ENCODE peak calls at places on chromosomes 3 and 15, in seven cellular contexts. One of them, this sample, is unnamed.

GRCh38 chr3:13852638-13853009 is 27.2 kb downstream of the WNT7A start:
- DNase-seq in mammary epithelial cell: peak
- DNase-seq in AG04450: no peak
- DNase-seq in AG09309: no peak
- DNase-seq in lower lobe of right lung: peak
- DNase-seq in ovary: no peak
- DNase-seq in foreskin fibroblast: no peak
- DNase-seq in this sample: no peak

GRCh38 chr3:35727179-35727578 is 87.9 kb downstream of the ARPP21 start:
- DNase-seq in lower lobe of right lung: no peak
- DNase-seq in foreskin fibroblast: no peak
- DNase-seq in AG09309: no peak
- DNase-seq in mammary epithelial cell: no peak
- DNase-seq in AG04450: no peak
- DNase-seq in ovary: no peak
- DNase-seq in this sample: no peak

GRCh38 chr3:95048564-95048963 is 985.7 kb downstream of the NSUN3 start:
- DNase-seq in lower lobe of right lung: no peak
- DNase-seq in AG04450: no peak
- DNase-seq in ovary: no peak
- DNase-seq in foreskin fibroblast: no peak
- DNase-seq in AG09309: no peak
- DNase-seq in mammary epithelial cell: no peak
- DNase-seq in this sample: no peak

GRCh38 chr15:28456476-28457395 is 76.0 kb downstream of the GOLGA8G start:
- DNase-seq in mammary epithelial cell: no peak
- DNase-seq in AG09309: no peak
- DNase-seq in AG04450: no peak
- DNase-seq in lower lobe of right lung: peak
- DNase-seq in foreskin fibroblast: no peak
- DNase-seq in ovary: no peak
- DNase-seq in this sample: no peak

GRCh38 chr3:151581046-151581445 is 120.2 kb upstream of the IGSF10 start:
- DNase-seq in foreskin fibroblast: no peak
- DNase-seq in lower lobe of right lung: no peak
- DNase-seq in AG04450: no peak
- DNase-seq in ovary: no peak
- DNase-seq in AG09309: peak
- DNase-seq in mammary epithelial cell: no peak
- DNase-seq in this sample: no peak

GRCh38 chr3:31532587-31533168 is at the start of gene STT3B:
- DNase-seq in foreskin fibroblast: peak
- DNase-seq in AG04450: peak
- DNase-seq in lower lobe of right lung: peak
- DNase-seq in mammary epithelial cell: peak
- DNase-seq in ovary: peak
- DNase-seq in AG09309: peak
- DNase-seq in this sample: peak

GRCh38 chr15:73851679-73852078 is 21.7 kb upstream of the TBC1D21 start:
- DNase-seq in AG09309: no peak
- DNase-seq in ovary: peak
- DNase-seq in mammary epithelial cell: peak
- DNase-seq in foreskin fibroblast: peak
- DNase-seq in lower lobe of right lung: no peak
- DNase-seq in AG04450: peak
- DNase-seq in this sample: peak

GRCh38 chr3:123390865-123391613 is 57.9 kb downstream of the ADCY5 start:
- DNase-seq in mammary epithelial cell: no peak
- DNase-seq in foreskin fibroblast: peak
- DNase-seq in AG09309: peak
- DNase-seq in ovary: peak
- DNase-seq in AG04450: no peak
- DNase-seq in lower lobe of right lung: no peak
- DNase-seq in this sample: no peak

GRCh38 chr15:79370716-79371115 is 59.8 kb downstream of the TMED3 start:
- DNase-seq in AG09309: peak
- DNase-seq in ovary: no peak
- DNase-seq in lower lobe of right lung: no peak
- DNase-seq in foreskin fibroblast: no peak
- DNase-seq in mammary epithelial cell: no peak
- DNase-seq in AG04450: no peak
- DNase-seq in this sample: peak

GRCh38 chr15:45021331-45021730 is 1.7 kb upstream of the SORD start:
- DNase-seq in lower lobe of right lung: no peak
- DNase-seq in ovary: no peak
- DNase-seq in foreskin fibroblast: peak
- DNase-seq in AG09309: no peak
- DNase-seq in AG04450: no peak
- DNase-seq in mammary epithelial cell: no peak
- DNase-seq in this sample: peak

GRCh38 chr3:123660276-123660675 is 75.4 kb upstream of the HACD2 start:
- DNase-seq in mammary epithelial cell: no peak
- DNase-seq in AG04450: no peak
- DNase-seq in lower lobe of right lung: no peak
- DNase-seq in AG09309: no peak
- DNase-seq in foreskin fibroblast: no peak
- DNase-seq in ovary: no peak
- DNase-seq in this sample: no peak

GRCh38 chr15:58465866-58466517 is 34.2 kb downstream of the LIPC start:
- DNase-seq in AG04450: no peak
- DNase-seq in ovary: no peak
- DNase-seq in mammary epithelial cell: peak
- DNase-seq in foreskin fibroblast: peak
- DNase-seq in lower lobe of right lung: no peak
- DNase-seq in AG09309: no peak
- DNase-seq in this sample: peak

GRCh38 chr3:194259982-194260856 is 90.9 kb downstream of the CPN2 start:
- DNase-seq in mammary epithelial cell: no peak
- DNase-seq in foreskin fibroblast: no peak
- DNase-seq in lower lobe of right lung: no peak
- DNase-seq in AG09309: peak
- DNase-seq in AG04450: no peak
- DNase-seq in ovary: no peak
- DNase-seq in this sample: peak

GRCh38 chr3:66115858-66116654 is 77.3 kb upstream of the MAGI1 start:
- DNase-seq in AG09309: peak
- DNase-seq in lower lobe of right lung: no peak
- DNase-seq in AG04450: peak
- DNase-seq in ovary: no peak
- DNase-seq in foreskin fibroblast: peak
- DNase-seq in mammary epithelial cell: peak
- DNase-seq in this sample: peak

GRCh38 chr3:94184781-94185180 is 121.9 kb downstream of the NSUN3 start:
- DNase-seq in ovary: no peak
- DNase-seq in foreskin fibroblast: no peak
- DNase-seq in AG04450: no peak
- DNase-seq in lower lobe of right lung: no peak
- DNase-seq in AG09309: no peak
- DNase-seq in mammary epithelial cell: peak
- DNase-seq in this sample: peak

GRCh38 chr15:96047255-96047931 is 283.1 kb upstream of the NR2F2 start:
- DNase-seq in AG09309: peak
- DNase-seq in foreskin fibroblast: peak
- DNase-seq in ovary: no peak
- DNase-seq in mammary epithelial cell: peak
- DNase-seq in lower lobe of right lung: no peak
- DNase-seq in AG04450: peak
- DNase-seq in this sample: peak

GRCh38 chr3:149239357-149239936 is 17.8 kb upstream of the CP start:
- DNase-seq in ovary: no peak
- DNase-seq in AG04450: no peak
- DNase-seq in mammary epithelial cell: no peak
- DNase-seq in AG09309: no peak
- DNase-seq in foreskin fibroblast: no peak
- DNase-seq in lower lobe of right lung: no peak
- DNase-seq in this sample: no peak

GRCh38 chr15:92392966-92393286 is 755 bp upstream of the ST8SIA2 start:
- DNase-seq in lower lobe of right lung: no peak
- DNase-seq in ovary: no peak
- DNase-seq in mammary epithelial cell: no peak
- DNase-seq in AG09309: no peak
- DNase-seq in AG04450: no peak
- DNase-seq in foreskin fibroblast: no peak
- DNase-seq in this sample: no peak
- H3K4me3 ChIP-seq in lower lobe of right lung: peak
- H3K4me3 ChIP-seq in ovary: no peak
- H3K4me3 ChIP-seq in mammary epithelial cell: no peak
- H3K4me3 ChIP-seq in AG09309: no peak
- H3K4me3 ChIP-seq in AG04450: no peak
- H3K4me3 ChIP-seq in foreskin fibroblast: no peak
- H3K4me3 ChIP-seq in this sample: no peak

GRCh38 chr3:36944012-36944640 is 728 bp downstream of the TRANK1 start:
- DNase-seq in foreskin fibroblast: peak
- DNase-seq in AG09309: no peak
- DNase-seq in ovary: peak
- DNase-seq in lower lobe of right lung: peak
- DNase-seq in mammary epithelial cell: peak
- DNase-seq in AG04450: no peak
- DNase-seq in this sample: peak
- TF ChIP-seq CTCF in foreskin fibroblast: no peak
- TF ChIP-seq CTCF in AG09309: peak
- TF ChIP-seq CTCF in ovary: no peak
- TF ChIP-seq CTCF in lower lobe of right lung: peak
- TF ChIP-seq CTCF in mammary epithelial cell: no peak
- TF ChIP-seq CTCF in AG04450: peak
- TF ChIP-seq CTCF in this sample: no peak

GRCh38 chr3:8767667-8768363 is 1.6 kb downstream of the OXTR start:
- DNase-seq in ovary: no peak
- DNase-seq in lower lobe of right lung: no peak
- DNase-seq in AG04450: no peak
- DNase-seq in mammary epithelial cell: peak
- DNase-seq in foreskin fibroblast: peak
- DNase-seq in AG09309: no peak
- DNase-seq in this sample: no peak
- H3K4me3 ChIP-seq in ovary: no peak
- H3K4me3 ChIP-seq in lower lobe of right lung: peak
- H3K4me3 ChIP-seq in AG04450: peak
- H3K4me3 ChIP-seq in mammary epithelial cell: no peak
- H3K4me3 ChIP-seq in foreskin fibroblast: peak
- H3K4me3 ChIP-seq in AG09309: peak
- H3K4me3 ChIP-seq in this sample: peak

DNA sequence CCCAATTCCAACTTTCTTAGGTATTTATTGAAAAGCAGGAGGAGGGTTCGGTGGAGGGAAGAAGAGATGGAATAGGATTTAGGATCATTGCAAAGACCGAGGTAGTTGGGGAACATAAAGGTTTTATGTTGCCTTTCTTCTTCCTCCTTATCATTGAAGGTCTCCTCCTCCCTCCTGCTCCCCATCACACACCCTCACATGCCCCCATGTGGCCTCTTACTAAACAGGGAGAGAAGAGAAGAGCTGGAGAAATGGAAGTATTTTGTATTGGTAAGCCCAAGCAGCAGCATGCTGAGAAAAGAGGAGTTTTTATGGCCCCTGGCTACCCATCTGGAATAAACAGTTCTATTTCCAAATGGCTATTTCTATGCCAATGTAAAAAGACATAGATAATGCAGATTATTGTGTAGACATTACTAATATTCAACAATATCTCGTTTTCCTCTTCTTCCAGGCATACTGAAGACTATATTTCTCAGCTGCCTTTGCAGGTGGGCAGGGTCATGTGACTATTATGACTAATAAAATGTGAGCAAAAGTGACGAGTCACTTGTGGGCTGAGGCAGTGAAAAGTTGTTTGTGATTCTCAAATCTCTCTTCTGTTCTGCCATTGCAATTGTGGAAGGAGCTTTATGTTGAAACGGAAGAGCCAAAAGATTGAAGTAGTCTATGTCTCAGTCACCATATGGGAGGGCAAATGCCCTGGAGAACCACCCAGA is 5.2 kb upstream of the GPR176 start:
- DNase-seq in foreskin fibroblast: peak
- DNase-seq in AG09309: no peak
- DNase-seq in AG04450: no peak
- DNase-seq in lower lobe of right lung: no peak
- DNase-seq in mammary epithelial cell: peak
- DNase-seq in ovary: no peak
- DNase-seq in this sample: peak
- TF ChIP-seq CTCF in foreskin fibroblast: no peak
- TF ChIP-seq CTCF in AG09309: no peak
- TF ChIP-seq CTCF in AG04450: peak
- TF ChIP-seq CTCF in lower lobe of right lung: no peak
- TF ChIP-seq CTCF in mammary epithelial cell: no peak
- TF ChIP-seq CTCF in ovary: no peak
- TF ChIP-seq CTCF in this sample: no peak

DNA sequence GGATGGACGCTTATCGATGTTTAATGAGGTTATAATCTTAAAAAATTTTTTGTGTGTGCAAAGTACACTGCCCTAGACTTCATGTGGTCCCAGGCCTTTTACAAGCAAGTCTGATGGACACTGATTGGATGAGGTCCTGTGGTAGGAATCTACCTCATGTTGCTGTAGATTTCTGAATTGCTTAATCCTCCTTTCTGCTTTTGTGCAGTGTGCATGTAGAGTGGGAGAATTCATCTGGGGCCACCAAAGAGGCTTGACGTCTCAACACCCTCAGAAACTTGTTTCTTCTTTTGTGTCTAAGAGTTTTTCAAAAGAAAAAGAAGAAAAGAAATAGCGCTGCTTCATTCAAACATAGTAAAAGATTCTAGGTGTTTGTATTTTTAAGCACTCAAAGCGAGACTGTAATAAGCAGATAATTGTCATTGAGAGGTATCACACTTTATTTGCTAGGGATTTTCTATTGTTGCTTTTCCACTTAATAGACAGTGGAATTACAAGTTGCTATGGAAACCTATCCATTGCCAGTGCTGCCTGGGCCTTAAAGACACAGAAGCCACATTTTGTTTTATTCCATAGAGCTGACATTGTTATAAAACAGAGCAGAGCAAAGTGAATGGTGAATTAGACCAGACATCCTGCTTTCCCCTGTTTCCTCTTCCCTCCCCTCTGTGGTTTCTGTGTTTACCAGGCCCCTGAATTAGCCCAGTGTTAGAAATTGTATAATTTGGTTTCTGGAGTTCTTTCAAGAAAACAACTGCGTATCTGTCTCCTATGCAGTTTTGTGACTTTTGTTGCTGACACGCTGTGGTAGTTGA is 46.4 kb downstream of the NR1D2 start:
- DNase-seq in lower lobe of right lung: no peak
- DNase-seq in mammary epithelial cell: no peak
- DNase-seq in ovary: no peak
- DNase-seq in foreskin fibroblast: peak
- DNase-seq in AG09309: no peak
- DNase-seq in AG04450: no peak
- DNase-seq in this sample: peak
- H3K4me3 ChIP-seq in lower lobe of right lung: no peak
- H3K4me3 ChIP-seq in mammary epithelial cell: no peak
- H3K4me3 ChIP-seq in ovary: no peak
- H3K4me3 ChIP-seq in foreskin fibroblast: no peak
- H3K4me3 ChIP-seq in AG09309: no peak
- H3K4me3 ChIP-seq in AG04450: no peak
- H3K4me3 ChIP-seq in this sample: no peak

GRCh38 chr3:72938471-72939265 is 50.8 kb downstream of the GXYLT2 start:
- DNase-seq in ovary: peak
- DNase-seq in lower lobe of right lung: no peak
- DNase-seq in foreskin fibroblast: peak
- DNase-seq in AG04450: peak
- DNase-seq in mammary epithelial cell: peak
- DNase-seq in AG09309: peak
- DNase-seq in this sample: peak
- TF ChIP-seq CTCF in ovary: peak
- TF ChIP-seq CTCF in lower lobe of right lung: peak
- TF ChIP-seq CTCF in foreskin fibroblast: peak
- TF ChIP-seq CTCF in AG04450: peak
- TF ChIP-seq CTCF in mammary epithelial cell: peak
- TF ChIP-seq CTCF in AG09309: peak
- TF ChIP-seq CTCF in this sample: peak

This sample was measured in fibroblast of the aortic adventitia.